ENCODE peak calls at places on chromosomes 12 and 14, in four cellular contexts. H, M, Z and U are unnamed samples.

GRCh38 chr14:103908580-103908979 is 19.7 kb upstream of the TDRD9 start:
- DNase-seq in H (no peak), M (no peak), Z (no peak), U (no peak)

GRCh38 chr12:16674885-16675284 is 68.9 kb upstream of the LMO3 start:
- DNase-seq in H (no peak), M (no peak), Z (no peak), U (no peak)

GRCh38 chr12:9721394-9722092 is 11.4 kb downstream of the CLECL1 start:
- DNase-seq in H (peak), M (peak), Z (no peak), U (no peak)

GRCh38 chr14:36663404-36664321 is 2.0 kb downstream of the PAX9 start:
- DNase-seq in H (no peak), M (no peak), Z (peak), U (peak)

GRCh38 chr12:70609203-70609602 is 28.0 kb downstream of the PTPRB start:
- DNase-seq in H (no peak), M (no peak), Z (no peak), U (no peak)

GRCh38 chr14:81655423-81656314 is 122.0 kb upstream of the SEL1L start:
- DNase-seq in H (no peak), M (no peak), Z (no peak), U (no peak)

GRCh38 chr12:50536831-50537537 is 32.2 kb downstream of the DIP2B start:
- DNase-seq in H (no peak), M (no peak), Z (no peak), U (no peak)

GRCh38 chr14:20376071-20376588 is 32.7 kb downstream of the PARP2 start:
- DNase-seq in H (no peak), M (no peak), Z (no peak), U (no peak)

GRCh38 chr12:68113644-68114043 is 45.9 kb downstream of the IFNG start:
- DNase-seq in H (no peak), M (no peak), Z (peak), U (no peak)

GRCh38 chr12:49762468-49762847 is 21.1 kb downstream of the TMBIM6 start:
- DNase-seq in H (no peak), M (no peak), Z (no peak), U (no peak)

GRCh38 chr12:18008642-18009041 is 81.4 kb downstream of the RERGL start:
- DNase-seq in H (no peak), M (no peak), Z (no peak), U (no peak)

GRCh38 chr12:96327889-96328288 is 72.3 kb downstream of the CDK17 start:
- DNase-seq in H (no peak), M (no peak), Z (no peak), U (no peak)

GRCh38 chr12:66647034-66647691 is 31.7 kb downstream of the GRIP1 start:
- DNase-seq in H (peak), M (peak), Z (no peak), U (peak)

GRCh38 chr12:109743076-109743910 is 29.7 kb downstream of the FAM222A start:
- DNase-seq in H (no peak), M (no peak), Z (peak), U (no peak)

GRCh38 chr12:10374624-10375018 is 15.2 kb downstream of the KLRK1 start:
- DNase-seq in H (no peak), M (no peak), Z (no peak), U (no peak)

GRCh38 chr14:96762650-96763049 is 34.5 kb upstream of the VRK1 start:
- DNase-seq in H (peak), M (peak), Z (no peak), U (peak)

GRCh38 chr12:52300796-52301691 is 9.7 kb upstream of the KRT81 start:
- DNase-seq in H (peak), M (no peak), Z (peak), U (no peak)

GRCh38 chr14:61533513-61534255 is 161.6 kb upstream of the HIF1A start:
- DNase-seq in H (no peak), M (no peak), Z (no peak), U (no peak)

GRCh38 chr12:103667129-103667528 is 80.1 kb downstream of the STAB2 start:
- DNase-seq in H (no peak), M (no peak), Z (no peak), U (no peak)

GRCh38 chr12:26726956-26727355 is 106.0 kb downstream of the ITPR2 start:
- DNase-seq in H (no peak), M (peak), Z (no peak), U (no peak)

GRCh38 chr14:86654558-86655184 is 1124.7 kb downstream of the FLRT2 start:
- DNase-seq in H (peak), M (peak), Z (peak), U (peak)

GRCh38 chr12:3224530-3224903 is 147.3 kb downstream of the TSPAN9 start:
- DNase-seq in H (no peak), M (no peak), Z (no peak), U (no peak)

GRCh38 chr14:77024171-77024627 is 4.3 kb downstream of the IRF2BPL start:
- DNase-seq in H (peak), M (peak), Z (peak), U (no peak)

GRCh38 chr12:80607361-80608135 is 99.9 kb upstream of the MYF6 start:
- DNase-seq in H (no peak), M (no peak), Z (no peak), U (no peak)
- TF ChIP-seq CTCF in H (no peak), M (no peak), Z (peak), U (peak)

GRCh38 chr14:51396222-51396815 is 156.3 kb downstream of the TMX1 start:
- DNase-seq in H (peak), M (peak), Z (no peak), U (peak)

GRCh38 chr14:51395361-51395849 is 155.4 kb downstream of the TMX1 start:
- DNase-seq in H (peak), M (peak), Z (peak), U (peak)

GRCh38 chr14:51394391-51394790 is 154.3 kb downstream of the TMX1 start:
- DNase-seq in H (peak), M (peak), Z (no peak), U (no peak)

GRCh38 chr14:51398898-51399297 is 158.9 kb downstream of the TMX1 start:
- DNase-seq in H (peak), M (peak), Z (no peak), U (peak)

DNA sequence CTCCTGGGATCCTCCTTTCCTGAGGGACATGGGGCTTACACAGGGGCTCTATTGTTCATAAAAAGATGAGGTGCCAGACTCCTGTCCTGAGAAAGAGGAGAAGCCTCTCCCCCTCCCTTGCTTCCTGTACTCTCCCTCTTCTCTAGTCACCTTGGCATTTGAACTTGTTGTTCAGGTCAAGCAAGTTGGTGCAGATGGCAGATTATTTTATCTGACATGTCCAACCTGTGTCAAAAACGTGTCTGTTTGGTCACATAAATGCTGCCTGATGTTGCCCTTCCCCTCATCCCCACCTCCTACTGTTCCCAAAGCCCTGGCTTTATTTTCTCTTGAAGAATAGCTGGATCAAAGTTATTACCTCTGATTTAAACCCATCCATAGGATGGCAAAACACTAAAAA is 154.8 kb downstream of the TMX1 start:
- DNase-seq in H (no peak), M (no peak), Z (no peak), U (no peak)
- TF ChIP-seq CTCF in H (no peak), M (no peak), Z (no peak), U (no peak)

GRCh38 chr14:105483300-105484068 is 3.2 kb upstream of the CRIP1 start:
- DNase-seq in H (no peak), M (no peak), Z (no peak), U (no peak)

GRCh38 chr14:105480165-105480564 is 5.5 kb downstream of the CRIP2 start:
- DNase-seq in H (no peak), M (no peak), Z (no peak), U (no peak)

GRCh38 chr14:105482486-105483110 is 4.1 kb upstream of the CRIP1 start:
- DNase-seq in H (no peak), M (no peak), Z (no peak), U (no peak)

GRCh38 chr14:105480807-105481801 is 5.6 kb upstream of the CRIP1 start:
- DNase-seq in H (peak), M (peak), Z (peak), U (peak)

GRCh38 chr14:105481886-105482454 is 4.7 kb upstream of the CRIP1 start:
- DNase-seq in H (peak), M (peak), Z (peak), U (peak)
- TF ChIP-seq CTCF in H (peak), M (peak), Z (no peak), U (peak)

DNA sequence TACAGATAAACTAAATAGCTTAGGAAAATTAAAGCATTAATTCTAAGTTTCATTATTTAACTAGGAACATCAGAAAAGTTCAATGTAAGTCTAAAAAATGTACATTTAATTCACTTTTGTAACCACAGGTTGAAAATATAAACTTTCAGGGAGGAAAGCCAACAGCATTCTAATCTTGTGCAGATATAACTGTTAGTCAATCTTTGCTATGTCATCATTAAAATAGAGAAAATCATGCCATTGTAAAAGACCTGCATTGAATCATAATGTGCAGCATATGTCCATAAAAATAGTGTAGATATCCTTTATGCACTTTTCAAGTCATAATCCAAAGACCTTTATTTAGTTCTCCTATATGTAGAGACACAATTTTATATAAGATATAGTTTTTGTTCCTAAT is 207.3 kb downstream of the ALG10B start:
- DNase-seq in H (no peak), M (no peak), Z (no peak), U (no peak)
- TF ChIP-seq CTCF in H (no peak), M (no peak), Z (no peak), U (no peak)

GRCh38 chr12:19129121-19129485 is 430 bp upstream of the PLEKHA5 start:
- DNase-seq in H (peak), M (no peak), Z (no peak), U (no peak)

GRCh38 chr12:19131020-19131431 is 1.5 kb downstream of the PLEKHA5 start:
- DNase-seq in H (peak), M (peak), Z (peak), U (peak)

GRCh38 chr12:19127270-19127669 is 2.3 kb upstream of the PLEKHA5 start:
- DNase-seq in H (no peak), M (no peak), Z (no peak), U (no peak)

GRCh38 chr12:19129486-19130223 is at the start of gene PLEKHA5:
- DNase-seq in H (peak), M (peak), Z (peak), U (peak)

DNA sequence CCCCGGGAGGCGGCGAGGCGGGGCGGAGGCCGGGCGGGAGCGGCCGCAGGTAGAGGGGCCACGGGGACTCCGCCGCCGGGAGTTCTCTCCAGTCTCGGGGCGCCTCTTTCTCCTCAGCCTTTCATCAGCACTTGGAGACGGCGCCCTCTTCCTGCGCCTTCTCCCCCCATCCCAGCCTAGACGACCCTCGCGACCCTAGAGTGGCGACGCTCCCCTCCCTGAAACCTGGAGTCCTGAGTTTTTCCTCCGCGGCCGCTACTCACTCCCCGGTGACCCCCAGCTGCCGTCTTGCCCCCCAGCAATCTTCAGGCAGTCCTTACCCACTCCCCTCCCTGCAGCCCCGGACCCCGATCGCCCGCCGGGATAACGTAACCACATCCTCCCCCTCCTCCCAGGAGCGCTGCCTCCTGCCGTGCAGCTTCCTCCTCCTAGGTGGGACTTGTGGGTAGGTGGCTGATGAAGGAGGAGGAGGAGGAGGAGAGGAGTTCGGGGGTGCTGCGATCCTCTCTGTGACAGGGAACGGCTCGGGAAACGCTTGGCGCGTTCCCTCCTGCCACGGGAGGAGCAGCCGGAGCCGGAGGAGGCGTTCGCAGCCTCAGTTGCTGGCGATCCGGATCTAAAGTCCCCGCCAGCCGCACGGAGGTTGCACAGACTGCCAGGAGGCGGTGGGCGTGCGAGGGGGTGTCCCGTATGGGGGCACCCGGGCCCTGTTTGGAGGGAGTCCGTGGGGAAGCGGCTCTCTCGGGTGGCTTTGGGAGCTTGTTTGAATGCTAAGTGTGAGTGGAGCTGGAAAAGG is 889 bp downstream of the PLEKHA5 start:
- DNase-seq in H (no peak), M (peak), Z (peak), U (no peak)
- TF ChIP-seq CTCF in H (no peak), M (no peak), Z (no peak), U (no peak)

DNA sequence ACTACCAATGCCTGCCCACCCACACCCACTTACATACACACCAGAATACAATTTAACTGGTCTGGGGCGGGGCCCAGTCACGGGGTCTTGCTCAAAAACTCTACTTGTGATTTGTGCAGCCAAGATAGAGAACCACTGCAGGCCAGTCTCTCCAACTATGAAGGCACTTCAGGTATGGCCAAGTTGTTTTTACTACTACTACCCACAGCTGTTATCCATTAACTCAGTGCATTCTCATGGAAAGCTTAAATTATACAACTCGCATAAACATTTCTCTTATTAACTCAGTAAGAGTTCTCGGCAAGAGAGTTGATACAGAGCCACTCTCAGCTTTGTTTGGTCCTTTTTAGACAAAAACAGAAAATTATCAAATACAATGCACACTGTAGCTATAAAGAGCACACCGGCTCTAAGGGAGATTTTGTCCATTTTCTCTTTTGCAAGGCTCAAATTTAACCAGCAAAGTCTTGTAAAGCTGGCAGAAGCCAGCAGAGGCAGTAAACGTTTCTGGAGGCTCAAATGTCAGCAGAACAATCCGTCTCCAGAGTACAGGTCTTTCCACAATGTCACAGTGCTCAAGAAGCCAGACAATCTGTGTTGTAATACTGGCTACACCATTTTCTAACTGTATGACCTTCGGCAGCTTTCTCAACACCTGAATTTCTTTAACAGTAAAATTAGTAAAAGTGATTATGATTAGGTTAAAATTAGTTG is 85.9 kb downstream of the PTGER2 start:
- DNase-seq in H (peak), M (no peak), Z (no peak), U (no peak)
- TF ChIP-seq CTCF in H (peak), M (no peak), Z (no peak), U (peak)

GRCh38 chr14:68094158-68094557 is 274.6 kb downstream of the RAD51B start:
- DNase-seq in H (no peak), M (no peak), Z (no peak), U (no peak)
- TF ChIP-seq CTCF in H (no peak), M (no peak), Z (no peak), U (peak)

GRCh38 chr14:59067135-59067894 is 121.2 kb upstream of the DAAM1 start:
- DNase-seq in H (peak), M (peak), Z (no peak), U (no peak)
- TF ChIP-seq CTCF in H (no peak), M (no peak), Z (no peak), U (no peak)

DNA sequence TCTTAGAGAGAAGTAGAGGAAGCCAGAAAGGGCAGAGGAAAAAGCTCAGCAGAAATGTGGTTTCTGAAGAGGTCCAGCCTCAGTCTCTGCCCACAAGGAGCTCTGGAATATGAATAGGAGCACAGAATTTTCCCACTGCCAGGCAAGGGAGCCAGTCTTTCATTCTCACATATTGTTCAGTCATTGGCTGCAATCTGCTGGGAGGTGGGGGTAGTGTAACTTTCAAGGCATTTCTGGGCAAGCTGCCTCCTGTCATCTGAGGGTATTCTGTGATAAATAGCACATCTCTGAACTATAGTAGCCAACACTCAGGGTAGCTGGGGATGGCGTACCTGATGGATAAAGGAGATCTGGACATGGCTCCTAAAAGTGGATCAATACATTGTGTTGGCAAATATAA is 127.2 kb downstream of the LRRK2 start:
- DNase-seq in H (peak), M (no peak), Z (no peak), U (no peak)
- TF ChIP-seq CTCF in H (no peak), M (no peak), Z (no peak), U (no peak)

GRCh38 chr14:41280745-41281144 is 325.9 kb upstream of the LRFN5 start:
- DNase-seq in H (no peak), M (peak), Z (no peak), U (no peak)
- TF ChIP-seq CTCF in H (peak), M (peak), Z (no peak), U (no peak)